ENCODE peak calls at places on chromosome X, in nine cellular contexts. S is PC-3, Q is endodermal cell, D is dorsolateral prefrontal cortex, P is left ventricle myocardium inferior, T is choroid plexus epithelial cell, E is endothelial cell, O is GM06990, X is Calu3. A is an unnamed sample.

GRCh38 chrX:7115557-7115956 is 32.0 kb upstream of the STS start:
- DNase-seq in E (no peak), X (no peak), D (no peak), O (peak), S (no peak), P (peak), Q (no peak), T (peak), A (no peak)

GRCh38 chrX:45843518-45843917 is 642.8 kb upstream of the DIPK2B start:
- DNase-seq in T (peak), P (no peak), S (peak), E (no peak), Q (no peak), D (no peak), O (no peak), X (no peak), A (peak)

GRCh38 chrX:30967516-30967915 is 78.5 kb upstream of the TAB3 start:
- DNase-seq in D (no peak), E (no peak), T (no peak), Q (no peak), S (no peak), P (no peak), X (no peak), O (no peak), A (no peak)

GRCh38 chrX:40015693-40016092 is 82.1 kb downstream of the BCOR start:
- DNase-seq in P (no peak), S (no peak), T (no peak), X (no peak), O (no peak), E (no peak), D (no peak), Q (no peak), A (no peak)

GRCh38 chrX:72105436-72105835 is 26.3 kb downstream of the RTL5 start:
- DNase-seq in O (peak), P (no peak), D (no peak), Q (no peak), S (no peak), X (no peak), T (no peak), E (no peak), A (no peak)

GRCh38 chrX:103250977-103251376 is 4.0 kb downstream of the TCEAL8 start:
- DNase-seq in T (no peak), O (no peak), S (peak), E (no peak), P (no peak), Q (peak), D (no peak), X (no peak), A (no peak)

GRCh38 chrX:112636951-112637541 is 42.7 kb downstream of the LHFPL1 start:
- DNase-seq in X (no peak), P (no peak), Q (no peak), O (no peak), D (no peak), T (peak), E (no peak), S (no peak), A (no peak)

GRCh38 chrX:141902366-141902765 is 1.3 kb upstream of the MAGEC1 start:
- DNase-seq in O (no peak), E (no peak), X (no peak), T (no peak), P (no peak), Q (no peak), D (no peak), S (no peak), A (no peak)

GRCh38 chrX:55480390-55481062 is 9.1 kb downstream of the USP51 start:
- DNase-seq in T (no peak), E (no peak), Q (no peak), O (no peak), S (no peak), X (no peak), P (no peak), D (no peak), A (no peak)

GRCh38 chrX:20252392-20253231 is 14.1 kb downstream of the RPS6KA3 start:
- DNase-seq in D (no peak), E (peak), S (peak), P (peak), T (peak), O (peak), Q (peak), X (peak), A (no peak)

GRCh38 chrX:17802756-17803155 is 58.3 kb downstream of the RAI2 start:
- DNase-seq in E (no peak), S (no peak), X (no peak), Q (no peak), O (no peak), T (no peak), P (no peak), D (no peak), A (no peak)

GRCh38 chrX:81729269-81729777 is 527.4 kb downstream of the SH3BGRL start:
- DNase-seq in S (no peak), T (no peak), Q (no peak), D (no peak), P (no peak), O (no peak), E (no peak), X (no peak), A (no peak)

GRCh38 chrX:103310592-103311400 is at the start of gene BEX2:
- DNase-seq in O (peak), Q (peak), P (peak), S (peak), X (peak), T (peak), E (peak), D (peak), A (peak)

GRCh38 chrX:2502668-2503519 is 2.1 kb upstream of the DHRSX start:
- DNase-seq in T (peak), X (no peak), O (no peak), E (no peak), P (no peak), Q (no peak), S (no peak), D (no peak), A (no peak)

GRCh38 chrX:72202792-72203401 is 21.3 kb downstream of the PIN4 start:
- DNase-seq in O (no peak), S (no peak), Q (peak), X (no peak), P (no peak), D (no peak), T (no peak), E (no peak), A (no peak)

GRCh38 chrX:110037181-110037580 is 34.3 kb downstream of the TMEM164 start:
- DNase-seq in Q (no peak), O (no peak), X (no peak), T (no peak), D (no peak), E (no peak), P (no peak), S (peak), A (no peak)

DNA sequence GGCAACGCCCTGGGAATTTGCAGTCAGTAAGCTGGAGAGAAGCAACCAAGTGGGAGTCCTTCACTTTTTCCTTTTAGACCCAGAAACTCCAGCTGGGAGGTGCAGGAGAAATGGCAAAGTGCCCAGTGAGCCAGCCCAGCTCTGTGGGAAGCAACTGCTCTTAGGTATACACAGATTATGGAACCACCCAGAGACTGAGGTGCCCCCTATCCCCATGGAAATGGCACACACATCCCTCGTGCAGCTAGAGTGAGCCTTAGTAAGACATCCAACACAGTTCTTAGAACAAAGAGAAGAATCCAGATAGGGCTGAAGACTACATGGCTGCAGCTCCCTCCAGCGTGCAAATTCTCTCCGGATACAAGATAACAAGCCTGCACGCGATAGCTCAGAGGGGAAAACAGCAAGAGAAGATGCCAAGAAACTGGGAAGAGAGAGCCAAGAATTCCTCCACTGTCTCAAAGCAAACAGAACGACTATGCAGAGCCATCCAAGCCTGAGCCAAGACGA is 26.6 kb upstream of the IRAK1 start:
- DNase-seq in T (peak), P (peak), X (no peak), E (no peak), Q (no peak), S (no peak), D (no peak), O (no peak), A (no peak)
- TF ChIP-seq CTCF in T (peak), P (peak), X (no peak), E (no peak), Q (no peak), S (no peak), D (no peak), O (no peak), A (no peak)

DNA sequence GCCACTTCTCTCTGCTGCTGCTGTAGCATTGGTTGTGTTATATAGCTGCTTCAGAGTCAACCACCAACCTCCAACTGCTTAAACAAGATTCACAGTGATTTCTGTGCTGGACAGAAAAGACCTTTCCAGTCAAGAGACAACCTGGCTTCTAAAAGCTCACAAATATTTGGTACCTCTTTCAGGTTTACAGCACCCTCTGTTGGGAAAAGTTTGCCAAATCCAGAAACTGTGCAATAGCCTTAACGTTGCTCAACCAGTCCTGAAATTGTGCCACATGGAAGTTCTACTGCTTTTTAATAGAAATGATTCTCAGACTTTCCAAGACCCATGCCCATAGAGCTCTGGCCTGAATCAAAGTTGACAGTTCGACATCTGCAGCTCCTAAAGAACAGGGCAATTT is 842.1 kb upstream of the HTR2C start:
- DNase-seq in O (no peak), X (peak), D (no peak), S (peak), P (no peak), T (peak), Q (peak), E (peak), A (no peak)
- TF ChIP-seq CTCF in O (peak), X (no peak), D (no peak), S (no peak), P (no peak), T (no peak), Q (peak), E (no peak), A (no peak)

DNA sequence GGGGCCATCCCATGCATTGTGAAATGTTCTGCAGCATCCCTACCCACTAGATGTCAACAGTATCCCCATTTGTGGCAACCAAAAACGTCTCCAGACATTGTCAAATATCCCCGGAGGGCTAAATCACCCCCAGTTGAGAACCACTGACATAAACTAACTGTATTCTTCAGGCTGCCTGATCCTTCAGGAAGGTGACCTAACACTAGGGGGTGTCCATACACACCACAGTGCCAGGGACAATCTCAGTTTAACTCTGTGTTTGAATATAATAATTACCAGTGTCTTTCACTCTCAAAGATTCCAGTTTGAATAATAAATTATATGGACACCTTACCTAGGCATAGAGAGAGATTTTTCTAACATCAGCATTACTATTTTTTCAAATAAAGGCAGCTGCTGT is 6.4 kb downstream of the ACE2 start:
- DNase-seq in X (no peak), E (no peak), S (peak), Q (no peak), O (no peak), T (no peak), D (no peak), P (no peak), A (no peak)
- TF ChIP-seq CTCF in X (peak), E (no peak), S (peak), Q (peak), O (peak), T (peak), D (no peak), P (peak), A (no peak)

GRCh38 chrX:24241822-24242648 is 71.8 kb downstream of the SUPT20HL2 start:
- DNase-seq in O (no peak), X (peak), E (no peak), Q (peak), P (no peak), S (peak), T (peak), D (no peak), A (peak)
- TF ChIP-seq CTCF in O (peak), X (no peak), E (no peak), Q (peak), P (peak), S (peak), T (peak), D (peak), A (peak)

DNA sequence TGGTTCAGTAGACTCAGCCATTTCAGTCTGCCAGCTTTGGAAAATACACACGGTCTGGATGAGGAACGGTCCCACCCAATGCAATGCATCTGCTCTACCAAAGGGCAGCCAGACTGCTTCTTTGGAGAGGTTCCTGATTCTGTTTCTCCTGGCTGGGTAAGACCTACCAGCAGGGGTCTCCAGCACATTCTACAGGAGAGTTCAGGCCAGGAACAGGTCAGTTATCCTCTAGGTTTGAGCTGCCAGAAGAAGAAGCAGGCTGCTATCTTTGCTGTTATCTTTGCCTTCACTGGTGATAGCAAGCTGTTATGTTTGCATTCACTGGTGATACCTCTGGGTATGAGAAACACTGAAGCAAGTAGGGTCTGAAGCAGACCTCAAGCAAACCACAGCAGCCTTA is 45.5 kb upstream of the PBDC1 start:
- DNase-seq in X (no peak), E (no peak), O (no peak), Q (peak), S (no peak), T (no peak), D (no peak), P (no peak), A (no peak)
- TF ChIP-seq CTCF in X (no peak), E (no peak), O (peak), Q (peak), S (peak), T (peak), D (no peak), P (no peak), A (no peak)

GRCh38 chrX:131063613-131064012 is 5.5 kb downstream of the ARHGAP36 start:
- DNase-seq in Q (no peak), D (no peak), X (no peak), O (no peak), P (no peak), T (no peak), E (no peak), S (no peak), A (no peak)
- TF ChIP-seq CTCF in Q (peak), D (no peak), X (no peak), O (peak), P (no peak), T (no peak), E (no peak), S (peak), A (no peak)

A was measured in GM20000.